ENCODE peak calls at places on chromosome 21, in four cellular contexts. C, R, W and T are unnamed samples.
A peak's percentile ranks its signal among the peaks of the same experiment; 100 is the strongest.

GRCh38 chr21:34073749-34074282 is 438 bp downstream of the MRPS6 start:
- DNase-seq in C (no peak), R (no peak), W (peak; percentile 38), T (peak; percentile 42)

GRCh38 chr21:43865471-43866181 is 603 bp downstream of the AGPAT3 start:
- DNase-seq in C (no peak), R (peak; percentile 30), W (peak; percentile 69), T (peak; percentile 53)

GRCh38 chr21:42315296-42315891 is at the start of gene TFF3:
- DNase-seq in C (no peak), R (no peak), W (peak; percentile 64), T (no peak)

GRCh38 chr21:45316871-45317400 is 29.2 kb upstream of the POFUT2 start:
- DNase-seq in C (no peak), R (no peak), W (no peak), T (peak; percentile 15)

GRCh38 chr21:37146320-37147225 is 73.5 kb downstream of the TTC3 start:
- DNase-seq in C (no peak), R (no peak), W (no peak), T (no peak)

GRCh38 chr21:42174173-42174572 is 44.8 kb upstream of the ABCG1 start:
- DNase-seq in C (no peak), R (no peak), W (peak; percentile 19), T (no peak)

GRCh38 chr21:45261093-45261492 is 26.6 kb downstream of the POFUT2 start:
- DNase-seq in C (no peak), R (no peak), W (no peak), T (no peak)

GRCh38 chr21:46328151-46328550 is 4.2 kb downstream of the PCNT start:
- DNase-seq in C (no peak), R (no peak), W (no peak), T (no peak)

GRCh38 chr21:27202301-27202700 is 235.4 kb upstream of the ADAMTS5 start:
- DNase-seq in C (no peak), R (no peak), W (no peak), T (no peak)

GRCh38 chr21:23131177-23131576 is 2133.0 kb downstream of the NCAM2 start:
- DNase-seq in C (no peak), R (no peak), W (no peak), T (no peak)
- TF ChIP-seq CTCF in C (no peak), R (no peak), W (no peak), T (peak; percentile 8)

DNA sequence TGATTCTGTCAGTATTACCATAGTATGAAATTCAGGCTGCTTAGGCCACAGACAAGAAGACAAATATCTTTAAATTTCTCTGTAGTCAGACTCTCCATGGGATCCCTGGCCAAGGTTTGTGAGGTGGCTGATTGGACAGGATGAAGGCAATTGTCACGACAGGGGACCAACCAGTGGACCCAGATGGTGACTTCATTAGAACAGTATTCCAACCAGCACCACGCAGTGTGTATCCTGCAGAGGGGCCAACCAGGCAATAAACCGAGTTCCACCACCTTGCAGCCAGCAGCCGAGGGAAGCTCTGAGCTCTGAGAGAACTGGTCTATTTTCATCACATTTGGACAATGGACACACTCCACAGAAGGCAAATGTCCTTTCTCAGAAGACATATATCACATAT is 16.1 kb downstream of the DSCAM start:
- DNase-seq in C (no peak), R (no peak), W (no peak), T (no peak)
- H3K9me3 ChIP-seq in C (peaks cover 9% of the 10 kb centered on the region), R (no peaks in the 10 kb centered on the region), W (no peaks in the 10 kb centered on the region), T (no peaks in the 10 kb centered on the region)

GRCh38 chr21:23963454-23963853 is 1643.8 kb downstream of the MRPL39 start:
- DNase-seq in C (no peak), R (no peak), W (no peak), T (no peak)

GRCh38 chr21:23968008-23968407 is 1639.3 kb downstream of the MRPL39 start:
- DNase-seq in C (no peak), R (no peak), W (no peak), T (no peak)

GRCh38 chr21:23968722-23969647 is 1638.3 kb downstream of the MRPL39 start:
- DNase-seq in C (no peak), R (no peak), W (peak; percentile 57), T (no peak)
- TF ChIP-seq CTCF in C (no peak), R (no peak), W (peak; percentile 54), T (peak; percentile 47)

GRCh38 chr21:9758141-9758540 is 763.2 kb upstream of the TPTE start:
- DNase-seq in C (no peak), R (no peak), W (no peak), T (no peak)
- H3K9me3 ChIP-seq in C (peaks cover 70% of the 10 kb centered on the region), R (peaks cover 63% of the 10 kb centered on the region), W (peaks cover 42% of the 10 kb centered on the region), T (peaks cover 5% of the 10 kb centered on the region)

GRCh38 chr21:20443558-20444155 is 554.6 kb upstream of the NCAM2 start:
- DNase-seq in C (no peak), R (no peak), W (no peak), T (no peak)
- TF ChIP-seq CTCF in C (peak; percentile 17), R (no peak), W (no peak), T (peak; percentile 38)

GRCh38 chr21:28213221-28213620 is 779.5 kb downstream of the LTN1 start:
- DNase-seq in C (no peak), R (no peak), W (no peak), T (no peak)
- H3K9me3 ChIP-seq in C (peaks cover 16% of the 10 kb centered on the region), R (no peaks in the 10 kb centered on the region), W (no peaks in the 10 kb centered on the region), T (no peaks in the 10 kb centered on the region)

DNA sequence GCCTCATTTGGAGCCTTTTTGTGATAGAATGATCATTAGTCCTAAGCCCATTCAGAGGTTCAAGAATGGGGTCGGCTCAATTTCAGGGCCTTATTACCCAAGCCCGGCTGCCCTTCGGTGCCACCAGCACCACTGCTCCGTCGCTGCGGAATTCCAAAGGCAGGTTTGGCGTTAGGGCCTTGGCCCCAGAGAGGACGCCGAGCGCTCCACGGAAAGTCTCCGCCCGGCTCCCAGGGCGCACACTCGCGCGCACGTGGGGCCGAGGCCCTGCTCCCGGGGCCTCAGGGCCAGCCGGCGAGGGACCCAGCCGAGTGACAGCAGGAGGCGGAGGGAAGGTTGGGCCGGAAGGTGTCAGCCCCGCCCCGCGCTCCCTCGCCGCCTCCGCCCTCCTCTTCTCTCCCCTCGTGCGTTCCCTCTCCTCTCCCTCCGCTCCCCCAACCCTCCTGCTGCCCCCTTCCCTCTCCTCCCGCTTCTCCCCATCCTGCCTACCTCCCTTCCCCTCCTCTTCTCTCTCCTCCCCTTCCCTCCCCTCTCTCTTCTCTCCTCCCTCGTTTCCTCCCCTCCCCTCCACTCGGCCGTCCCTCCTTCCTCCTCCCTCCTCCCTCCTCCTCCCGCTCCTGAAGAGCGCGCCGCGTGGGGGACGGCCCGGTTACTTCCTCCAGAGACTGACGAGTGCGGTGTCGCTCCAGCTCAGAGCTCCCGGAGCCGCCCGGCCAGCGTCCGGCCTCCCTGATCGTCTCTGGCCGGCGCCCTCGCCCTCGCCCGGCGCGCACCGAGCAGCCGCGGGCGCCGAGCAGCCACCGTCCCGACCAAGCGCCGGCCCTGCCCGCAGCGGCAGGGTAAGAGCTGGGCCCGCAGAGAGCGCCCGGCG is at the start of gene ETS2:
- DNase-seq in C (peak; percentile 87), R (peak; percentile 92), W (peak; percentile 90), T (peak; percentile 90)
- TF ChIP-seq CTCF in C (no peak), R (no peak), W (no peak), T (peak; percentile 11)